ENCODE peak calls at places on chromosomes 12 and 14, in seven cellular contexts. Z, C, U, X, V, S and T are unnamed samples.

GRCh38 chr14:104518659-104519350 is 60.8 kb upstream of the C14orf180 start:
- DNase-seq in Z (no peak), S (no peak), U (no peak), C (no peak), V (no peak), X (no peak), T (no peak)

GRCh38 chr14:73943083-73943482 is 6.8 kb downstream of the FAM161B start:
- DNase-seq in X (no peak), U (no peak), S (peak; percentile 89), Z (no peak), C (no peak), V (no peak), T (no peak)

GRCh38 chr12:132284071-132284492 is 45.3 kb downstream of the GALNT9 start:
- DNase-seq in S (peak; percentile 63), U (no peak), X (no peak), V (no peak), C (no peak), Z (no peak), T (no peak)

GRCh38 chr14:37593496-37594237 is 1.4 kb downstream of the FOXA1 start:
- DNase-seq in C (no peak), U (no peak), Z (no peak), X (no peak), V (no peak), S (no peak), T (no peak)

GRCh38 chr12:88207921-88208640 is 66.0 kb downstream of the TMTC3 start:
- DNase-seq in Z (no peak), S (peak; percentile 68), C (no peak), V (no peak), U (peak; percentile 67), X (no peak), T (no peak)

GRCh38 chr12:68425998-68426397 is 93.8 kb upstream of the MDM1 start:
- DNase-seq in U (no peak), S (no peak), Z (no peak), C (no peak), V (no peak), X (no peak), T (no peak)

GRCh38 chr14:42224053-42224888 is 617.6 kb downstream of the LRFN5 start:
- DNase-seq in C (peak; percentile 67), V (peak; percentile 35), X (no peak), S (peak; percentile 62), U (peak; percentile 50), Z (no peak), T (peak; percentile 45)

GRCh38 chr12:95326450-95326849 is 108.8 kb downstream of the VEZT start:
- DNase-seq in X (no peak), U (no peak), C (no peak), Z (no peak), V (no peak), S (peak; percentile 44), T (no peak)

GRCh38 chr12:52171950-52172512 is 19.8 kb downstream of the KRT80 start:
- DNase-seq in C (no peak), U (no peak), S (no peak), V (no peak), X (no peak), Z (no peak), T (no peak)

GRCh38 chr12:95882080-95882479 is 23.3 kb downstream of the SNRPF start:
- DNase-seq in Z (no peak), C (no peak), V (no peak), U (no peak), S (peak; percentile 5), X (no peak), T (no peak)

GRCh38 chr12:55733021-55733555 is 4.3 kb upstream of the CD63 start:
- DNase-seq in U (no peak), X (no peak), C (no peak), S (no peak), Z (no peak), V (no peak), T (no peak)

GRCh38 chr12:65327207-65328076 is 49.0 kb downstream of the MSRB3 start:
- DNase-seq in C (no peak), Z (no peak), S (peak; percentile 54), V (no peak), U (no peak), X (no peak), T (no peak)

GRCh38 chr12:19323768-19324167 is 115.5 kb upstream of the AEBP2 start:
- DNase-seq in U (no peak), X (no peak), V (no peak), S (no peak), Z (no peak), C (no peak), T (no peak)

GRCh38 chr14:64294672-64295413 is 672 bp upstream of the ESR2 start:
- DNase-seq in X (peak; percentile 80), S (peak; percentile 78), V (peak; percentile 72), Z (peak; percentile 75), C (peak; percentile 49), U (peak; percentile 65), T (peak; percentile 8)

GRCh38 chr14:62251237-62251636 is 489.0 kb downstream of the SNAPC1 start:
- DNase-seq in V (no peak), Z (no peak), S (no peak), C (no peak), U (no peak), X (no peak), T (no peak)

GRCh38 chr14:22973217-22974032 is 8.9 kb downstream of the AJUBA start:
- DNase-seq in U (no peak), Z (no peak), X (peak; percentile 43), V (no peak), S (peak; percentile 69), C (peak; percentile 16), T (no peak)